ENCODE peak calls at places on chromosomes 1 and 21, in six cellular contexts. One of them, this sample, is unnamed.
A peak's percentile ranks its signal among the peaks of the same experiment; 100 is the strongest.

GRCh38 chr1:53367503-53368313 is 39.8 kb upstream of the LRP8 start:
- DNase-seq in right cardiac atrium: no peak
- DNase-seq in tibial artery: peak; percentile 59
- DNase-seq in aorta: peak; percentile 57
- DNase-seq in NCI-H1105: no peak
- DNase-seq in T follicular helper cell: no peak
- DNase-seq in this sample: peak; percentile 35

GRCh38 chr1:23804183-23804582 is 3.6 kb upstream of the GALE start:
- DNase-seq in NCI-H1105: no peak
- DNase-seq in right cardiac atrium: no peak
- DNase-seq in T follicular helper cell: no peak
- DNase-seq in aorta: no peak
- DNase-seq in tibial artery: no peak
- DNase-seq in this sample: no peak

GRCh38 chr21:33078907-33079582 is 9.1 kb downstream of the OLIG1 start:
- DNase-seq in aorta: no peak
- DNase-seq in right cardiac atrium: no peak
- DNase-seq in T follicular helper cell: no peak
- DNase-seq in NCI-H1105: no peak
- DNase-seq in tibial artery: no peak
- DNase-seq in this sample: no peak

GRCh38 chr1:1470626-1471388 is 758 bp upstream of the ATAD3B start:
- DNase-seq in NCI-H1105: no peak
- DNase-seq in aorta: no peak
- DNase-seq in T follicular helper cell: no peak
- DNase-seq in right cardiac atrium: peak; percentile 38
- DNase-seq in tibial artery: no peak
- DNase-seq in this sample: no peak

GRCh38 chr1:62746086-62746808 is 37.7 kb upstream of the ATG4C start:
- DNase-seq in NCI-H1105: peak; percentile 56
- DNase-seq in right cardiac atrium: no peak
- DNase-seq in T follicular helper cell: no peak
- DNase-seq in aorta: no peak
- DNase-seq in tibial artery: no peak
- DNase-seq in this sample: no peak

GRCh38 chr21:35346697-35347096 is 297.6 kb upstream of the RUNX1 start:
- DNase-seq in tibial artery: no peak
- DNase-seq in aorta: no peak
- DNase-seq in right cardiac atrium: no peak
- DNase-seq in T follicular helper cell: no peak
- DNase-seq in NCI-H1105: no peak
- DNase-seq in this sample: no peak

GRCh38 chr1:119254067-119254720 is 113.7 kb upstream of the WARS2 start:
- DNase-seq in NCI-H1105: no peak
- DNase-seq in right cardiac atrium: no peak
- DNase-seq in tibial artery: no peak
- DNase-seq in T follicular helper cell: no peak
- DNase-seq in aorta: no peak
- DNase-seq in this sample: no peak

GRCh38 chr1:102872526-102872925 is 235.8 kb downstream of the COL11A1 start:
- DNase-seq in aorta: no peak
- DNase-seq in T follicular helper cell: no peak
- DNase-seq in NCI-H1105: no peak
- DNase-seq in tibial artery: no peak
- DNase-seq in right cardiac atrium: peak; percentile 16
- DNase-seq in this sample: no peak

GRCh38 chr21:45800339-45801080 is 157.0 kb downstream of the PCBP3 start:
- DNase-seq in T follicular helper cell: no peak
- DNase-seq in aorta: no peak
- DNase-seq in right cardiac atrium: no peak
- DNase-seq in tibial artery: no peak
- DNase-seq in NCI-H1105: no peak
- DNase-seq in this sample: no peak

GRCh38 chr1:25711555-25712298 is 88.3 kb upstream of the SELENON start:
- DNase-seq in right cardiac atrium: peak; percentile 71
- DNase-seq in aorta: no peak
- DNase-seq in T follicular helper cell: peak; percentile 14
- DNase-seq in NCI-H1105: no peak
- DNase-seq in tibial artery: peak; percentile 65
- DNase-seq in this sample: no peak

GRCh38 chr1:116325922-116326321 is 47.1 kb upstream of the ATP1A1 start:
- DNase-seq in tibial artery: no peak
- DNase-seq in right cardiac atrium: no peak
- DNase-seq in T follicular helper cell: peak; percentile 28
- DNase-seq in aorta: no peak
- DNase-seq in NCI-H1105: no peak
- DNase-seq in this sample: no peak

GRCh38 chr21:26405735-26406361 is 167.2 kb downstream of the CYYR1 start:
- DNase-seq in right cardiac atrium: no peak
- DNase-seq in tibial artery: no peak
- DNase-seq in aorta: no peak
- DNase-seq in NCI-H1105: peak; percentile 0
- DNase-seq in T follicular helper cell: no peak
- DNase-seq in this sample: no peak

GRCh38 chr1:31181515-31182343 is 58.0 kb downstream of the NKAIN1 start:
- DNase-seq in aorta: peak; percentile 86
- DNase-seq in T follicular helper cell: peak; percentile 9
- DNase-seq in right cardiac atrium: peak; percentile 85
- DNase-seq in tibial artery: no peak
- DNase-seq in NCI-H1105: peak; percentile 69
- DNase-seq in this sample: no peak

GRCh38 chr1:225539069-225539468 is 111.2 kb upstream of the LBR start:
- DNase-seq in aorta: no peak
- DNase-seq in right cardiac atrium: no peak
- DNase-seq in T follicular helper cell: no peak
- DNase-seq in NCI-H1105: no peak
- DNase-seq in tibial artery: no peak
- DNase-seq in this sample: no peak

GRCh38 chr1:61253912-61254628 is 171.7 kb downstream of the NFIA start:
- DNase-seq in T follicular helper cell: no peak
- DNase-seq in NCI-H1105: no peak
- DNase-seq in right cardiac atrium: no peak
- DNase-seq in aorta: no peak
- DNase-seq in tibial artery: no peak
- DNase-seq in this sample: no peak

GRCh38 chr1:64878931-64879710 is 87.2 kb downstream of the JAK1 start:
- DNase-seq in right cardiac atrium: no peak
- DNase-seq in aorta: no peak
- DNase-seq in tibial artery: no peak
- DNase-seq in T follicular helper cell: no peak
- DNase-seq in NCI-H1105: no peak
- DNase-seq in this sample: no peak

GRCh38 chr1:151934048-151934493 is 24.8 kb upstream of the THEM4 start:
- DNase-seq in aorta: no peak
- DNase-seq in right cardiac atrium: no peak
- DNase-seq in NCI-H1105: peak; percentile 46
- DNase-seq in T follicular helper cell: no peak
- DNase-seq in tibial artery: no peak
- DNase-seq in this sample: no peak

GRCh38 chr1:245345191-245345884 is 190.6 kb downstream of the KIF26B start:
- DNase-seq in tibial artery: peak; percentile 39
- DNase-seq in T follicular helper cell: no peak
- DNase-seq in NCI-H1105: no peak
- DNase-seq in aorta: no peak
- DNase-seq in right cardiac atrium: no peak
- DNase-seq in this sample: no peak

GRCh38 chr1:9258629-9259028 is 24.1 kb downstream of the H6PD start:
- DNase-seq in tibial artery: no peak
- DNase-seq in right cardiac atrium: no peak
- DNase-seq in aorta: no peak
- DNase-seq in T follicular helper cell: no peak
- DNase-seq in NCI-H1105: no peak
- DNase-seq in this sample: no peak

GRCh38 chr1:165129568-165130164 is 226.8 kb downstream of the LMX1A start:
- DNase-seq in tibial artery: no peak
- DNase-seq in right cardiac atrium: peak; percentile 65
- DNase-seq in T follicular helper cell: no peak
- DNase-seq in aorta: no peak
- DNase-seq in NCI-H1105: peak; percentile 77
- DNase-seq in this sample: no peak

GRCh38 chr1:28258628-28259251 is 578 bp upstream of the SESN2 start:
- DNase-seq in aorta: no peak
- DNase-seq in tibial artery: no peak
- DNase-seq in NCI-H1105: no peak
- DNase-seq in right cardiac atrium: no peak
- DNase-seq in T follicular helper cell: no peak
- DNase-seq in this sample: no peak

GRCh38 chr1:18481190-18481920 is 625 bp downstream of the KLHDC7A start:
- DNase-seq in T follicular helper cell: no peak
- DNase-seq in tibial artery: no peak
- DNase-seq in aorta: no peak
- DNase-seq in NCI-H1105: peak; percentile 53
- DNase-seq in right cardiac atrium: no peak
- DNase-seq in this sample: no peak

GRCh38 chr1:55338448-55338820 is 123.3 kb upstream of the USP24 start:
- DNase-seq in right cardiac atrium: no peak
- DNase-seq in NCI-H1105: no peak
- DNase-seq in T follicular helper cell: no peak
- DNase-seq in tibial artery: no peak
- DNase-seq in aorta: no peak
- DNase-seq in this sample: no peak

GRCh38 chr1:24182041-24182440 is 5.0 kb downstream of the IFNLR1 start:
- DNase-seq in aorta: no peak
- DNase-seq in right cardiac atrium: no peak
- DNase-seq in tibial artery: peak; percentile 3
- DNase-seq in T follicular helper cell: no peak
- DNase-seq in NCI-H1105: no peak
- DNase-seq in this sample: no peak

GRCh38 chr21:42496839-42497202 is 797 bp upstream of the RSPH1 start:
- DNase-seq in NCI-H1105: no peak
- DNase-seq in right cardiac atrium: no peak
- DNase-seq in tibial artery: no peak
- DNase-seq in T follicular helper cell: no peak
- DNase-seq in aorta: no peak
- DNase-seq in this sample: no peak

GRCh38 chr1:15357808-15358207 is 51.9 kb upstream of the EFHD2 start:
- DNase-seq in right cardiac atrium: no peak
- DNase-seq in T follicular helper cell: no peak
- DNase-seq in aorta: no peak
- DNase-seq in NCI-H1105: no peak
- DNase-seq in tibial artery: no peak
- DNase-seq in this sample: no peak

GRCh38 chr1:200654660-200655059 is 15.0 kb downstream of the DDX59 start:
- DNase-seq in T follicular helper cell: no peak
- DNase-seq in aorta: no peak
- DNase-seq in right cardiac atrium: no peak
- DNase-seq in tibial artery: no peak
- DNase-seq in NCI-H1105: no peak
- DNase-seq in this sample: no peak

GRCh38 chr1:57424231-57425027 is 569 bp upstream of the DAB1 start:
- DNase-seq in right cardiac atrium: peak; percentile 52
- DNase-seq in NCI-H1105: peak; percentile 43
- DNase-seq in tibial artery: no peak
- DNase-seq in aorta: no peak
- DNase-seq in T follicular helper cell: no peak
- DNase-seq in this sample: peak; percentile 30

GRCh38 chr1:226064168-226064815 is 1.8 kb downstream of the H3-3A start:
- DNase-seq in right cardiac atrium: no peak
- DNase-seq in T follicular helper cell: no peak
- DNase-seq in aorta: no peak
- DNase-seq in NCI-H1105: no peak
- DNase-seq in tibial artery: no peak
- DNase-seq in this sample: no peak

GRCh38 chr1:30087465-30087864 is 635.9 kb downstream of the MATN1 start:
- DNase-seq in tibial artery: no peak
- DNase-seq in NCI-H1105: no peak
- DNase-seq in right cardiac atrium: no peak
- DNase-seq in T follicular helper cell: no peak
- DNase-seq in aorta: no peak
- DNase-seq in this sample: no peak

GRCh38 chr1:14265515-14265914 is 333.0 kb upstream of the KAZN start:
- DNase-seq in right cardiac atrium: no peak
- DNase-seq in NCI-H1105: no peak
- DNase-seq in aorta: no peak
- DNase-seq in T follicular helper cell: no peak
- DNase-seq in tibial artery: no peak
- DNase-seq in this sample: no peak

GRCh38 chr1:105436589-105437259 is 1619.8 kb upstream of the PRMT6 start:
- DNase-seq in aorta: no peak
- DNase-seq in NCI-H1105: no peak
- DNase-seq in T follicular helper cell: no peak
- DNase-seq in tibial artery: no peak
- DNase-seq in right cardiac atrium: no peak
- DNase-seq in this sample: peak; percentile 21

GRCh38 chr1:28594661-28595411 is 2.8 kb downstream of the RAB42 start:
- DNase-seq in NCI-H1105: no peak
- DNase-seq in T follicular helper cell: no peak
- DNase-seq in tibial artery: no peak
- DNase-seq in right cardiac atrium: peak; percentile 52
- DNase-seq in aorta: peak; percentile 80
- DNase-seq in this sample: peak; percentile 73

GRCh38 chr1:64117492-64117891 is 85.9 kb upstream of the UBE2U start:
- DNase-seq in right cardiac atrium: no peak
- DNase-seq in tibial artery: no peak
- DNase-seq in T follicular helper cell: no peak
- DNase-seq in NCI-H1105: no peak
- DNase-seq in aorta: no peak
- DNase-seq in this sample: no peak

GRCh38 chr1:197521118-197521739 is 253.2 kb downstream of the CRB1 start:
- DNase-seq in NCI-H1105: peak; percentile 24
- DNase-seq in right cardiac atrium: no peak
- DNase-seq in aorta: no peak
- DNase-seq in T follicular helper cell: no peak
- DNase-seq in tibial artery: no peak
- DNase-seq in this sample: no peak

GRCh38 chr1:192489748-192490147 is 85.8 kb upstream of the RGS1 start:
- DNase-seq in tibial artery: peak; percentile 74
- DNase-seq in T follicular helper cell: no peak
- DNase-seq in aorta: peak; percentile 54
- DNase-seq in right cardiac atrium: peak; percentile 66
- DNase-seq in NCI-H1105: no peak
- DNase-seq in this sample: no peak

GRCh38 chr1:246200225-246200624 is 306.9 kb downstream of the SMYD3 start:
- DNase-seq in aorta: no peak
- DNase-seq in right cardiac atrium: no peak
- DNase-seq in T follicular helper cell: no peak
- DNase-seq in NCI-H1105: no peak
- DNase-seq in tibial artery: no peak
- DNase-seq in this sample: no peak

This sample was measured in RWPE2.